ENCODE peak calls at places on chromosomes 3 and 15, in six cellular contexts. K is Kasumi-1; O is GM03348; I is fibroblast of the conjunctiva; G is activated CD4-positive, CD25-positive, alpha-beta regulatory T cell; N is OCI-LY7. D is an unnamed sample.

GRCh38 chr3:78041486-78041885 is 1001.6 kb downstream of the ROBO2 start:
- DNase-seq in K (no peak), O (no peak), I (no peak), G (no peak), N (no peak), D (no peak)

GRCh38 chr15:64356443-64357040 is 569 bp upstream of the CSNK1G1 start:
- DNase-seq in K (peak; percentile 90), O (peak; percentile 81), I (peak; percentile 82), G (no peak), N (no peak), D (no peak)

GRCh38 chr3:107216711-107217110 is 160.5 kb upstream of the CCDC54 start:
- DNase-seq in K (no peak), O (peak; percentile 60), I (peak; percentile 89), G (no peak), N (no peak), D (no peak)

GRCh38 chr3:5116568-5116967 is 5.5 kb upstream of the ARL8B start:
- DNase-seq in K (no peak), O (peak; percentile 13), I (no peak), G (no peak), N (no peak), D (no peak)

GRCh38 chr15:90750186-90750585 is 33.0 kb downstream of the BLM start:
- DNase-seq in K (no peak), O (no peak), I (no peak), G (no peak), N (no peak), D (no peak)

GRCh38 chr15:81977464-81977863 is 68.4 kb downstream of the MEX3B start:
- DNase-seq in K (no peak), O (no peak), I (no peak), G (no peak), N (no peak), D (no peak)

GRCh38 chr3:160157321-160157720 is 67.9 kb upstream of the C3orf80 start:
- DNase-seq in K (no peak), O (no peak), I (no peak), G (no peak), N (no peak), D (no peak)

GRCh38 chr3:195549931-195550519 is 6.9 kb upstream of the PPP1R2 start:
- DNase-seq in K (no peak), O (no peak), I (no peak), G (peak; percentile 21), N (peak; percentile 78), D (peak; percentile 59)

GRCh38 chr3:49053543-49053942 is 24.3 kb upstream of the IMPDH2 start:
- DNase-seq in K (no peak), O (no peak), I (no peak), G (no peak), N (no peak), D (no peak)

GRCh38 chr15:68558318-68559305 is 20.2 kb upstream of the CORO2B start:
- DNase-seq in K (no peak), O (no peak), I (no peak), G (no peak), N (peak; percentile 57), D (no peak)

GRCh38 chr3:126621171-126621570 is 33.8 kb downstream of the TXNRD3 start:
- DNase-seq in K (no peak), O (peak; percentile 46), I (peak; percentile 21), G (no peak), N (no peak), D (no peak)

GRCh38 chr15:63608989-63609388 is 11.8 kb downstream of the FBXL22 start:
- DNase-seq in K (no peak), O (no peak), I (no peak), G (no peak), N (no peak), D (no peak)

GRCh38 chr3:197501879-197502620 is 53.7 kb downstream of the BDH1 start:
- DNase-seq in K (peak; percentile 31), O (peak; percentile 76), I (no peak), G (no peak), N (peak; percentile 31), D (peak; percentile 89)

GRCh38 chr15:74128785-74129350 is 1.5 kb upstream of the ISLR2 start:
- DNase-seq in K (no peak), O (no peak), I (no peak), G (no peak), N (no peak), D (no peak)

GRCh38 chr3:14299767-14300166 is 102.6 kb upstream of the SLC6A6 start:
- DNase-seq in K (no peak), O (no peak), I (no peak), G (no peak), N (peak; percentile 19), D (no peak)

GRCh38 chr3:138195491-138195890 is 8.4 kb downstream of the ARMC8 start:
- DNase-seq in K (no peak), O (no peak), I (no peak), G (no peak), N (no peak), D (no peak)

GRCh38 chr15:25687276-25687675 is 175.9 kb downstream of the ATP10A start:
- DNase-seq in K (no peak), O (no peak), I (no peak), G (no peak), N (no peak), D (no peak)

GRCh38 chr15:22960587-22960986 is 19.6 kb downstream of the CYFIP1 start:
- DNase-seq in K (no peak), O (no peak), I (no peak), G (no peak), N (no peak), D (no peak)

GRCh38 chr3:77917225-77917624 is 877.3 kb downstream of the ROBO2 start:
- DNase-seq in K (no peak), O (no peak), I (no peak), G (no peak), N (no peak), D (no peak)

GRCh38 chr3:45100998-45101407 is 45.2 kb downstream of the CDCP1 start:
- DNase-seq in K (no peak), O (peak; percentile 79), I (peak; percentile 20), G (no peak), N (no peak), D (no peak)

GRCh38 chr3:10189557-10190374 is 25.0 kb downstream of the IRAK2 start:
- DNase-seq in K (peak; percentile 98), O (peak; percentile 81), I (peak; percentile 53), G (no peak), N (peak; percentile 51), D (peak; percentile 81)

GRCh38 chr3:42005426-42005825 is 43.5 kb upstream of the ULK4 start:
- DNase-seq in K (no peak), O (no peak), I (no peak), G (no peak), N (no peak), D (no peak)

GRCh38 chr3:13461169-13462124 is 18.7 kb upstream of the HDAC11 start:
- DNase-seq in K (peak; percentile 60), O (peak; percentile 24), I (peak; percentile 23), G (peak; percentile 57), N (peak; percentile 91), D (peak; percentile 67)

GRCh38 chr3:30198162-30198561 is 408.2 kb upstream of the TGFBR2 start:
- DNase-seq in K (peak; percentile 89), O (no peak), I (no peak), G (no peak), N (no peak), D (no peak)

GRCh38 chr3:63975705-63976104 is 47.6 kb downstream of the PSMD6 start:
- DNase-seq in K (no peak), O (peak; percentile 24), I (peak; percentile 29), G (no peak), N (no peak), D (no peak)

GRCh38 chr15:41001524-41001923 is 48.3 kb downstream of the CHAC1 start:
- DNase-seq in K (no peak), O (no peak), I (no peak), G (no peak), N (no peak), D (peak; percentile 76)

GRCh38 chr15:58517682-58518525 is 86.1 kb downstream of the LIPC start:
- DNase-seq in K (peak; percentile 72), O (no peak), I (no peak), G (no peak), N (peak; percentile 12), D (no peak)

GRCh38 chr15:80978685-80979084 is 10.9 kb downstream of the MESD start:
- DNase-seq in K (no peak), O (peak; percentile 27), I (no peak), G (no peak), N (no peak), D (no peak)

GRCh38 chr3:52229656-52230055 is 4.2 kb upstream of the TLR9 start:
- DNase-seq in K (no peak), O (no peak), I (no peak), G (no peak), N (no peak), D (no peak)

GRCh38 chr3:16907245-16907644 is 22.5 kb downstream of the PLCL2 start:
- DNase-seq in K (no peak), O (no peak), I (no peak), G (no peak), N (no peak), D (no peak)

GRCh38 chr3:108100906-108101305 is 10.1 kb upstream of the CD47 start:
- DNase-seq in K (no peak), O (no peak), I (no peak), G (no peak), N (peak; percentile 90), D (no peak)

GRCh38 chr3:38534604-38535003 is 38.5 kb downstream of the EXOG start:
- DNase-seq in K (no peak), O (no peak), I (no peak), G (no peak), N (no peak), D (no peak)

GRCh38 chr3:141308588-141309218 is 59.6 kb upstream of the ZBTB38 start:
- DNase-seq in K (no peak), O (peak; percentile 74), I (no peak), G (no peak), N (no peak), D (peak; percentile 84)

GRCh38 chr3:72137865-72138861 is 353.2 kb upstream of the PROK2 start:
- DNase-seq in K (no peak), O (no peak), I (no peak), G (no peak), N (no peak), D (no peak)

GRCh38 chr3:187964759-187965158 is 189.2 kb upstream of the LPP start:
- DNase-seq in K (no peak), O (no peak), I (no peak), G (no peak), N (no peak), D (no peak)

GRCh38 chr3:158447408-158447807 is 123.6 kb upstream of the MLF1 start:
- DNase-seq in K (no peak), O (no peak), I (no peak), G (no peak), N (no peak), D (no peak)

GRCh38 chr3:33877187-33877586 is 78.8 kb downstream of the PDCD6IP start:
- DNase-seq in K (no peak), O (no peak), I (no peak), G (no peak), N (no peak), D (no peak)

GRCh38 chr15:79970921-79971434 is at the start of gene BCL2A1:
- DNase-seq in K (peak; percentile 84), O (peak; percentile 68), I (peak; percentile 36), G (peak; percentile 23), N (peak; percentile 51), D (no peak)

GRCh38 chr3:28980131-28980530 is 300.7 kb upstream of the RBMS3 start:
- DNase-seq in K (no peak), O (no peak), I (no peak), G (no peak), N (no peak), D (no peak)

D was measured in colonic mucosa.